ENCODE peak calls at places on chromosomes 4 and X, in nine cellular contexts. U, S, F, C, P, R, O, B and W are unnamed samples.

GRCh38 chr4:176565044-176565443 is 227.7 kb downstream of the VEGFC start:
- DNase-seq in R (no peak), F (no peak), P (no peak), O (no peak), B (no peak), C (no peak), S (no peak), U (no peak), W (no peak)

GRCh38 chr4:185396724-185397402 is at the start of gene ANKRD37:
- DNase-seq in U (no peak), O (no peak), C (peak), R (peak), S (peak), B (no peak), P (peak), F (no peak), W (no peak)

GRCh38 chr4:87843936-87844335 is 11.2 kb downstream of the MEPE start:
- DNase-seq in R (no peak), F (no peak), P (no peak), S (no peak), U (no peak), B (no peak), C (peak), O (no peak), W (no peak)

GRCh38 chrX:50579955-50580354 is 109.3 kb upstream of the DGKK start:
- DNase-seq in P (no peak), S (peak), C (peak), R (no peak), B (peak), F (peak), O (no peak), U (no peak), W (peak)

GRCh38 chr4:165992263-165992662 is 119.2 kb downstream of the TLL1 start:
- DNase-seq in U (no peak), C (no peak), F (no peak), P (no peak), R (no peak), S (no peak), B (no peak), O (no peak), W (no peak)

GRCh38 chrX:101348452-101349222 is at the start of gene TIMM8A:
- DNase-seq in P (peak), U (peak), F (peak), O (peak), S (peak), C (peak), B (peak), R (peak), W (peak)

GRCh38 chrX:105882581-105883275 is 60.4 kb downstream of the NRK start:
- DNase-seq in U (no peak), O (no peak), S (no peak), F (no peak), B (no peak), C (no peak), R (no peak), P (no peak), W (no peak)

GRCh38 chr4:3225946-3226345 is 23.0 kb upstream of the MSANTD1 start:
- DNase-seq in O (no peak), B (no peak), R (no peak), U (peak), F (no peak), C (no peak), P (peak), S (no peak), W (no peak)